ENCODE peak calls at places on chromosomes 3 and 15, in seven cellular contexts. One of them, this sample, is unnamed.

GRCh38 chr15:38378162-38378560 is 75.8 kb upstream of the FAM98B start:
- DNase-seq in heart right ventricle: peak
- DNase-seq in choroid plexus epithelial cell: peak
- DNase-seq in brain microvascular endothelial cell: peak
- DNase-seq in stomach: peak
- DNase-seq in ovary: peak
- DNase-seq in cardiac fibroblast: peak
- DNase-seq in this sample: no peak

GRCh38 chr15:93019091-93019490 is 69.9 kb downstream of the RGMA start:
- DNase-seq in heart right ventricle: no peak
- DNase-seq in choroid plexus epithelial cell: no peak
- DNase-seq in brain microvascular endothelial cell: no peak
- DNase-seq in stomach: no peak
- DNase-seq in ovary: no peak
- DNase-seq in cardiac fibroblast: no peak
- DNase-seq in this sample: no peak

GRCh38 chr3:64152100-64152499 is 73.2 kb downstream of the PRICKLE2 start:
- DNase-seq in heart right ventricle: no peak
- DNase-seq in choroid plexus epithelial cell: peak
- DNase-seq in brain microvascular endothelial cell: peak
- DNase-seq in stomach: no peak
- DNase-seq in ovary: no peak
- DNase-seq in cardiac fibroblast: peak
- DNase-seq in this sample: no peak

GRCh38 chr15:22949074-22949547 is 31.1 kb downstream of the CYFIP1 start:
- DNase-seq in heart right ventricle: peak
- DNase-seq in choroid plexus epithelial cell: peak
- DNase-seq in brain microvascular endothelial cell: peak
- DNase-seq in stomach: no peak
- DNase-seq in ovary: peak
- DNase-seq in cardiac fibroblast: peak
- DNase-seq in this sample: no peak

GRCh38 chr3:122227036-122227781 is 43.7 kb downstream of the CASR start:
- DNase-seq in heart right ventricle: no peak
- DNase-seq in choroid plexus epithelial cell: no peak
- DNase-seq in brain microvascular endothelial cell: no peak
- DNase-seq in stomach: no peak
- DNase-seq in ovary: no peak
- DNase-seq in cardiac fibroblast: no peak
- DNase-seq in this sample: no peak

GRCh38 chr3:30986551-30986950 is 92.1 kb upstream of the GADL1 start:
- DNase-seq in heart right ventricle: no peak
- DNase-seq in choroid plexus epithelial cell: no peak
- DNase-seq in brain microvascular endothelial cell: no peak
- DNase-seq in stomach: no peak
- DNase-seq in ovary: no peak
- DNase-seq in cardiac fibroblast: no peak
- DNase-seq in this sample: no peak

GRCh38 chr3:142890592-142890991 is 1.7 kb upstream of the PCOLCE2 start:
- DNase-seq in heart right ventricle: no peak
- DNase-seq in choroid plexus epithelial cell: no peak
- DNase-seq in brain microvascular endothelial cell: no peak
- DNase-seq in stomach: no peak
- DNase-seq in ovary: no peak
- DNase-seq in cardiac fibroblast: no peak
- DNase-seq in this sample: no peak

GRCh38 chr15:69661871-69662667 is 209.5 kb downstream of the RPLP1 start:
- DNase-seq in heart right ventricle: no peak
- DNase-seq in choroid plexus epithelial cell: no peak
- DNase-seq in brain microvascular endothelial cell: no peak
- DNase-seq in stomach: no peak
- DNase-seq in ovary: no peak
- DNase-seq in cardiac fibroblast: no peak
- DNase-seq in this sample: no peak

GRCh38 chr15:70309716-70310115 is 212.0 kb upstream of the TLE3 start:
- DNase-seq in heart right ventricle: no peak
- DNase-seq in choroid plexus epithelial cell: no peak
- DNase-seq in brain microvascular endothelial cell: no peak
- DNase-seq in stomach: no peak
- DNase-seq in ovary: no peak
- DNase-seq in cardiac fibroblast: no peak
- DNase-seq in this sample: no peak

GRCh38 chr3:51389423-51390183 is 1.5 kb upstream of the RBM15B start:
- DNase-seq in heart right ventricle: peak
- DNase-seq in choroid plexus epithelial cell: peak
- DNase-seq in brain microvascular endothelial cell: peak
- DNase-seq in stomach: peak
- DNase-seq in ovary: no peak
- DNase-seq in cardiac fibroblast: peak
- DNase-seq in this sample: no peak

GRCh38 chr3:33557279-33557678 is 117.1 kb upstream of the UBP1 start:
- DNase-seq in heart right ventricle: no peak
- DNase-seq in choroid plexus epithelial cell: no peak
- DNase-seq in brain microvascular endothelial cell: no peak
- DNase-seq in stomach: no peak
- DNase-seq in ovary: no peak
- DNase-seq in cardiac fibroblast: no peak
- DNase-seq in this sample: no peak

GRCh38 chr15:66842710-66843441 is 140.8 kb downstream of the SMAD6 start:
- DNase-seq in heart right ventricle: peak
- DNase-seq in choroid plexus epithelial cell: peak
- DNase-seq in brain microvascular endothelial cell: peak
- DNase-seq in stomach: peak
- DNase-seq in ovary: peak
- DNase-seq in cardiac fibroblast: peak
- DNase-seq in this sample: no peak

GRCh38 chr3:188663839-188664238 is 507.9 kb upstream of the TPRG1 start:
- DNase-seq in heart right ventricle: no peak
- DNase-seq in choroid plexus epithelial cell: no peak
- DNase-seq in brain microvascular endothelial cell: no peak
- DNase-seq in stomach: no peak
- DNase-seq in ovary: no peak
- DNase-seq in cardiac fibroblast: no peak
- DNase-seq in this sample: no peak

GRCh38 chr3:62252614-62253147 is 120.7 kb downstream of the FEZF2 start:
- DNase-seq in heart right ventricle: no peak
- DNase-seq in choroid plexus epithelial cell: no peak
- DNase-seq in brain microvascular endothelial cell: peak
- DNase-seq in stomach: no peak
- DNase-seq in ovary: no peak
- DNase-seq in cardiac fibroblast: peak
- DNase-seq in this sample: no peak

GRCh38 chr3:123068227-123069020 is 1.6 kb downstream of the PDIA5 start:
- DNase-seq in heart right ventricle: no peak
- DNase-seq in choroid plexus epithelial cell: no peak
- DNase-seq in brain microvascular endothelial cell: no peak
- DNase-seq in stomach: peak
- DNase-seq in ovary: no peak
- DNase-seq in cardiac fibroblast: no peak
- DNase-seq in this sample: no peak

DNA sequence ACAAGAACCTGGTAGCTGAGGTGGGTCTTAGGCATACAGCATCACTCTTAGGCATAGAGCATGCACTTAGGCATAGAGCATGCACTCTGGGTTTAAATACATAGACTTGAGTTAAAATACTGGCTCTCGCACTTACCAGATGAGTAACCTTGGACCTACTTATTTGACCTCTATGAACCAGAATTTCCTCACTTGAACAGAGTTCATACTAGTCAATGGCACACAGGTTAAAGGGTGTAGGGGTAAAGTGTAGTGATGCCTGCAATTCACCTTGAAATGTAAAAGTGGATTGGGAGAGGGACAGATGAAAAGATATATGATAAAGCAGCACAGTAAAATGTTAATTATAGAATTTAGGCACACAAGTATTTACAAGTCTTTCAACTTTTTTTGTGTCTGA is 1.6 kb downstream of the RUVBL1 start:
- DNase-seq in heart right ventricle: no peak
- DNase-seq in choroid plexus epithelial cell: no peak
- DNase-seq in brain microvascular endothelial cell: no peak
- DNase-seq in stomach: no peak
- DNase-seq in ovary: no peak
- DNase-seq in cardiac fibroblast: no peak
- DNase-seq in this sample: no peak
- H3K4me3 ChIP-seq in heart right ventricle: no peak
- H3K4me3 ChIP-seq in choroid plexus epithelial cell: no peak
- H3K4me3 ChIP-seq in brain microvascular endothelial cell: no peak
- H3K4me3 ChIP-seq in stomach: no peak
- H3K4me3 ChIP-seq in ovary: no peak
- H3K4me3 ChIP-seq in cardiac fibroblast: no peak
- H3K4me3 ChIP-seq in this sample: no peak

GRCh38 chr3:71309886-71310285 is 273.6 kb downstream of the FOXP1 start:
- DNase-seq in heart right ventricle: no peak
- DNase-seq in choroid plexus epithelial cell: peak
- DNase-seq in brain microvascular endothelial cell: no peak
- DNase-seq in stomach: no peak
- DNase-seq in ovary: no peak
- DNase-seq in cardiac fibroblast: no peak
- DNase-seq in this sample: no peak

GRCh38 chr3:71309342-71309741 is 274.2 kb downstream of the FOXP1 start:
- DNase-seq in heart right ventricle: no peak
- DNase-seq in choroid plexus epithelial cell: no peak
- DNase-seq in brain microvascular endothelial cell: no peak
- DNase-seq in stomach: no peak
- DNase-seq in ovary: no peak
- DNase-seq in cardiac fibroblast: no peak
- DNase-seq in this sample: no peak

GRCh38 chr3:71311320-71312046 is 272.0 kb downstream of the FOXP1 start:
- DNase-seq in heart right ventricle: no peak
- DNase-seq in choroid plexus epithelial cell: no peak
- DNase-seq in brain microvascular endothelial cell: no peak
- DNase-seq in stomach: no peak
- DNase-seq in ovary: no peak
- DNase-seq in cardiac fibroblast: peak
- DNase-seq in this sample: no peak

GRCh38 chr3:71312461-71312860 is 271.1 kb downstream of the FOXP1 start:
- DNase-seq in heart right ventricle: no peak
- DNase-seq in choroid plexus epithelial cell: no peak
- DNase-seq in brain microvascular endothelial cell: no peak
- DNase-seq in stomach: no peak
- DNase-seq in ovary: no peak
- DNase-seq in cardiac fibroblast: no peak
- DNase-seq in this sample: no peak

DNA sequence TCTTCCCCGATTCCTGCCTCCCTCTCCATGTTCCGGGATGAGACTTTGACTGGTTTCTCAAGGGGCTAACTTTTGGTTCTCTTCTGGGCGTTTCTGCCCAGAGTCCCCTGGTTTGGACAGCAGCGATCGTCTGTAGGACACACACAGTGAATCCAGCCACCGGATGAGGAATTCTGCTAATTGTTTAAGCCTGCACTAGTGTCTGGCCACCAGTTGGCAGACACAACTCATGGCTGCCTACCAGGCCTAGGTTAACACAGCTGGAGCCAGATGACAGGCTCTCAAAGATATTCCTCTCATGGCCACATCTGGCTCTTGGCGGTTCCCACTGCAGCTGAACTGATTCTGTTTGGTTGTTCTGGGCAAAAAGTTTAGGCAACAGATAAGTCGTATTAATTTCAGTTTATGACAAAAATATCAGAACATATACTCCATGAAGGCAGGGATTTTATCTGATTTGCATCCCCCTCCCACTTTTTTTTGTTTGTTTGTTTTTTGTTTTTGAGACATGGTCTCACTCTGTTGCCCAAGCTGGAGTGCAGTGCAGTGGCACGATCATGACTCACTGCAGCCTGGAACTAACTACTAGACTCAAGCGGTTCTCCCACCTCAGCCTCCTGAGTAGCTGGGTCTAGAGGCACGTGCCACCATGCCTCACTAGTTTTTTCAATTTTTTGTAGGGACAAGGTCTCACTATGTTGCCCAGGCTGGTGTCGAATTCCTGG is 272.8 kb downstream of the FOXP1 start:
- DNase-seq in heart right ventricle: peak
- DNase-seq in choroid plexus epithelial cell: peak
- DNase-seq in brain microvascular endothelial cell: peak
- DNase-seq in stomach: no peak
- DNase-seq in ovary: peak
- DNase-seq in cardiac fibroblast: peak
- DNase-seq in this sample: no peak
- TF ChIP-seq CTCF in heart right ventricle: no peak
- TF ChIP-seq CTCF in choroid plexus epithelial cell: peak
- TF ChIP-seq CTCF in brain microvascular endothelial cell: peak
- TF ChIP-seq CTCF in stomach: no peak
- TF ChIP-seq CTCF in ovary: no peak
- TF ChIP-seq CTCF in cardiac fibroblast: peak
- TF ChIP-seq CTCF in this sample: no peak

GRCh38 chr15:40100133-40100946 is 8.3 kb downstream of the BMF start:
- DNase-seq in heart right ventricle: no peak
- DNase-seq in choroid plexus epithelial cell: no peak
- DNase-seq in brain microvascular endothelial cell: no peak
- DNase-seq in stomach: no peak
- DNase-seq in ovary: no peak
- DNase-seq in cardiac fibroblast: no peak
- DNase-seq in this sample: no peak

GRCh38 chr15:40096094-40096876 is 12.4 kb downstream of the BMF start:
- DNase-seq in heart right ventricle: no peak
- DNase-seq in choroid plexus epithelial cell: no peak
- DNase-seq in brain microvascular endothelial cell: no peak
- DNase-seq in stomach: no peak
- DNase-seq in ovary: no peak
- DNase-seq in cardiac fibroblast: no peak
- DNase-seq in this sample: no peak

GRCh38 chr15:40097096-40097967 is 11.3 kb downstream of the BMF start:
- DNase-seq in heart right ventricle: no peak
- DNase-seq in choroid plexus epithelial cell: no peak
- DNase-seq in brain microvascular endothelial cell: no peak
- DNase-seq in stomach: no peak
- DNase-seq in ovary: no peak
- DNase-seq in cardiac fibroblast: no peak
- DNase-seq in this sample: no peak

GRCh38 chr15:40098489-40099261 is 10.0 kb downstream of the BMF start:
- DNase-seq in heart right ventricle: peak
- DNase-seq in choroid plexus epithelial cell: peak
- DNase-seq in brain microvascular endothelial cell: peak
- DNase-seq in stomach: peak
- DNase-seq in ovary: peak
- DNase-seq in cardiac fibroblast: peak
- DNase-seq in this sample: peak

DNA sequence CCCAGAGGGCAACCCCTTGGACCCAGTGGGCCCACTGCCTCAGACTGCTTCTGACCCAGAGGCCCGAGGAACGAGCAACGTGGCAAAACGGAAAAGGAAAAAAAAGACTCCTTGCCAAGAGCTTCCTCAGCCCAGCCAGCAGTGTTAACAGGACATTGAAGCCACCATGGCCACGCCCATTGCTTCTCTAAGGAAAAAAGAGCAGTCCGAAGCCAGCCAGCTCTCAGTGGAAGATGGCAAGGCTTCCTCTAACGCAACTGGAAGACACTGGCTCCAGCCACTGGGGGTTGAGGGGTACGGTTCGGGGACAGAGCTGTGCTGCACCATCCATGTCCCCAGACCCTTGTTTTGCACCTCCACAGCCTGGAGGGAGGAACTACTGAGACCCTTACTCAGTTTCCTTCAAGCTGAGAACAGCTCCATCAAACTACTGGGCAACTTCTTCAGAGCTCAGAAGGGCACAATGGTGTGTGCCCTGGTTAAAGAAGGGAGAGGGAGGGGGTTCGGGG is 10.7 kb downstream of the BMF start:
- DNase-seq in heart right ventricle: peak
- DNase-seq in choroid plexus epithelial cell: no peak
- DNase-seq in brain microvascular endothelial cell: no peak
- DNase-seq in stomach: peak
- DNase-seq in ovary: no peak
- DNase-seq in cardiac fibroblast: peak
- DNase-seq in this sample: no peak
- H3K4me3 ChIP-seq in heart right ventricle: no peak
- H3K4me3 ChIP-seq in choroid plexus epithelial cell: no peak
- H3K4me3 ChIP-seq in brain microvascular endothelial cell: no peak
- H3K4me3 ChIP-seq in stomach: no peak
- H3K4me3 ChIP-seq in ovary: no peak
- H3K4me3 ChIP-seq in cardiac fibroblast: no peak
- H3K4me3 ChIP-seq in this sample: no peak

GRCh38 chr15:89129816-89130134 is 41.5 kb downstream of the ABHD2 start:
- DNase-seq in heart right ventricle: no peak
- DNase-seq in choroid plexus epithelial cell: no peak
- DNase-seq in brain microvascular endothelial cell: no peak
- DNase-seq in stomach: no peak
- DNase-seq in ovary: no peak
- DNase-seq in cardiac fibroblast: no peak
- DNase-seq in this sample: no peak
- TF ChIP-seq CTCF in heart right ventricle: no peak
- TF ChIP-seq CTCF in choroid plexus epithelial cell: no peak
- TF ChIP-seq CTCF in brain microvascular endothelial cell: no peak
- TF ChIP-seq CTCF in stomach: no peak
- TF ChIP-seq CTCF in ovary: no peak
- TF ChIP-seq CTCF in cardiac fibroblast: no peak
- TF ChIP-seq CTCF in this sample: no peak

This sample was measured in GM12864.